ENCODE peak calls at places on chromosomes 11 and 22, in four cellular contexts. Y, U, Q and R are unnamed samples.

GRCh38 chr22:46547883-46548244 is 10.4 kb upstream of the CELSR1 start:
- DNase-seq in Y (no peak), U (peak; percentile 92), Q (no peak), R (no peak)

GRCh38 chr11:133176748-133177147 is 355.6 kb downstream of the OPCML start:
- DNase-seq in Y (no peak), U (no peak), Q (no peak), R (no peak)

GRCh38 chr11:115886111-115886733 is 382.0 kb upstream of the CADM1 start:
- DNase-seq in Y (no peak), U (no peak), Q (no peak), R (peak; percentile 28)

GRCh38 chr11:59857444-59858434 is 8.5 kb downstream of the TCN1 start:
- DNase-seq in Y (no peak), U (no peak), Q (no peak), R (peak; percentile 89)

GRCh38 chr22:24128631-24129601 is 52.4 kb upstream of the SUSD2 start:
- DNase-seq in Y (no peak), U (no peak), Q (no peak), R (no peak)

GRCh38 chr22:33853200-33854097 is 66.8 kb downstream of the LARGE1 start:
- DNase-seq in Y (peak; percentile 51), U (peak; percentile 77), Q (no peak), R (no peak)

GRCh38 chr11:3126901-3127691 is 38.0 kb downstream of the OSBPL5 start:
- DNase-seq in Y (no peak), U (no peak), Q (no peak), R (no peak)

GRCh38 chr22:17921871-17922821 is 102.2 kb downstream of the MICAL3 start:
- DNase-seq in Y (peak; percentile 95), U (no peak), Q (peak; percentile 75), R (peak; percentile 95)

GRCh38 chr11:67060111-67060522 is 3.5 kb downstream of the RHOD start:
- DNase-seq in Y (peak; percentile 14), U (peak; percentile 36), Q (no peak), R (no peak)

GRCh38 chr11:134893810-134894685 is 482.0 kb upstream of the B3GAT1 start:
- DNase-seq in Y (no peak), U (no peak), Q (no peak), R (no peak)

GRCh38 chr11:21895686-21896085 is 297.2 kb upstream of the ANO5 start:
- DNase-seq in Y (no peak), U (no peak), Q (no peak), R (no peak)

GRCh38 chr22:43001271-43002197 is 13.4 kb downstream of the PACSIN2 start:
- DNase-seq in Y (no peak), U (no peak), Q (no peak), R (no peak)

GRCh38 chr11:61149624-61150615 is 11.3 kb downstream of the VPS37C start:
- DNase-seq in Y (no peak), U (peak; percentile 63), Q (no peak), R (peak; percentile 61)

GRCh38 chr11:128407962-128408361 is 179.4 kb downstream of the ETS1 start:
- DNase-seq in Y (no peak), U (peak; percentile 73), Q (no peak), R (peak; percentile 41)

GRCh38 chr11:73152861-73153483 is 10.9 kb upstream of the FCHSD2 start:
- DNase-seq in Y (peak; percentile 51), U (no peak), Q (no peak), R (no peak)

GRCh38 chr22:45644714-45645113 is 26.9 kb upstream of the ATXN10 start:
- DNase-seq in Y (no peak), U (no peak), Q (no peak), R (no peak)

GRCh38 chr22:46971141-46971775 is 208.8 kb downstream of the TBC1D22A start:
- DNase-seq in Y (no peak), U (peak; percentile 83), Q (no peak), R (peak; percentile 83)

GRCh38 chr22:44668886-44669724 is 32.9 kb upstream of the PRR5 start:
- DNase-seq in Y (no peak), U (no peak), Q (no peak), R (no peak)

GRCh38 chr11:88603499-88603898 is 266.0 kb upstream of the CTSC start:
- DNase-seq in Y (no peak), U (peak; percentile 13), Q (no peak), R (no peak)

GRCh38 chr22:39434243-39434653 is 22.6 kb upstream of the MGAT3 start:
- DNase-seq in Y (no peak), U (no peak), Q (no peak), R (no peak)

GRCh38 chr11:67436459-67437081 is 912 bp downstream of the PTPRCAP start:
- DNase-seq in Y (peak; percentile 85), U (no peak), Q (peak; percentile 69), R (peak; percentile 96)

GRCh38 chr11:61152816-61153592 is 8.2 kb downstream of the VPS37C start:
- DNase-seq in Y (no peak), U (peak; percentile 70), Q (no peak), R (no peak)

GRCh38 chr22:38097058-38097457 is 13.1 kb upstream of the SLC16A8 start:
- DNase-seq in Y (peak; percentile 62), U (no peak), Q (no peak), R (no peak)

GRCh38 chr22:29203883-29204282 is 1.8 kb upstream of the EMID1 start:
- DNase-seq in Y (no peak), U (no peak), Q (no peak), R (no peak)

GRCh38 chr11:79600747-79601146 is 159.9 kb upstream of the TENM4 start:
- DNase-seq in Y (no peak), U (no peak), Q (no peak), R (no peak)

GRCh38 chr22:46079093-46079860 is 71.0 kb upstream of the PPARA start:
- DNase-seq in Y (no peak), U (no peak), Q (no peak), R (no peak)

GRCh38 chr22:20191803-20192202 is 40.9 kb upstream of the CCDC188 start:
- DNase-seq in Y (no peak), U (no peak), Q (no peak), R (no peak)

GRCh38 chr11:119363874-119364590 is 17.5 kb downstream of the USP2 start:
- DNase-seq in Y (no peak), U (no peak), Q (no peak), R (peak; percentile 56)

GRCh38 chr22:45864959-45865496 is 111.9 kb downstream of the WNT7B start:
- DNase-seq in Y (no peak), U (no peak), Q (no peak), R (no peak)

GRCh38 chr11:94968334-94968958 is 4.9 kb downstream of the CWC15 start:
- DNase-seq in Y (no peak), U (peak; percentile 60), Q (no peak), R (peak; percentile 8)

GRCh38 chr11:26480041-26480440 is 92.0 kb downstream of the MUC15 start:
- DNase-seq in Y (no peak), U (no peak), Q (no peak), R (no peak)

GRCh38 chr11:26477406-26477805 is 94.7 kb downstream of the MUC15 start:
- DNase-seq in Y (no peak), U (no peak), Q (no peak), R (no peak)

GRCh38 chr11:26478710-26479109 is 93.4 kb downstream of the MUC15 start:
- DNase-seq in Y (no peak), U (no peak), Q (no peak), R (no peak)

DNA sequence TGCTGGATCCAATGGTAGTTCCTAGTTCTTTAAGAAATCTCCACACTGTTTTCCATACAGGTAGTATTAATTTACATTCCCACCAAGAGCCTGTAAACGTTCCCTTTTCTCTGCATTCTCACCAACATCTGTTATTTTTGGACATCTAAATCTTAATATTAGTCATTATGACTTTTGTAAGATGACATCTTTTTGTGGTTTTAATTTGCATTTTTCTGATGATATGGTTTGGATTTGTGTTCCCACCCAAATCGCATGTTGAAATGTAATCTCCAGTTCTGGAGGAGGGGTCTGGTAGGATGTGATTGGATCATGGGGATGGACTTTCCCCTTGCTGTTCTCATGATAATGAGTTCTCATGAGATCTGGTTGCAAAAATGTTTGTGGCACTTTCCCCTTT is 89.0 kb downstream of the MUC15 start:
- DNase-seq in Y (no peak), U (no peak), Q (no peak), R (no peak)
- H4K5ac ChIP-seq in Y (no peak overlapping the region), U (no peak overlapping the region), Q (no peak overlapping the region), R (no peak overlapping the region)

GRCh38 chr11:104991994-104992393 is 23.6 kb upstream of the CASP4 start:
- DNase-seq in Y (no peak), U (no peak), Q (no peak), R (no peak)
- H4K5ac ChIP-seq in Y (no peak overlapping the region), U (no peak overlapping the region), Q (no peak overlapping the region), R (no peak overlapping the region)

GRCh38 chr11:93741882-93742226 is 382 bp downstream of the C11orf54 start:
- DNase-seq in Y (no peak), U (peak; percentile 68), Q (no peak), R (peak; percentile 66)
- H4K5ac ChIP-seq in Y (no peak overlapping the region), U (peak overlapping the region; percentile 85), Q (peak overlapping the region; percentile 29), R (no peak overlapping the region)

GRCh38 chr11:17381156-17381555 is 7.3 kb downstream of the KCNJ11 start:
- DNase-seq in Y (no peak), U (peak; percentile 62), Q (no peak), R (no peak)
- H4K5ac ChIP-seq in Y (no peak overlapping the region), U (peak overlapping the region; percentile 65), Q (no peak overlapping the region), R (no peak overlapping the region)

DNA sequence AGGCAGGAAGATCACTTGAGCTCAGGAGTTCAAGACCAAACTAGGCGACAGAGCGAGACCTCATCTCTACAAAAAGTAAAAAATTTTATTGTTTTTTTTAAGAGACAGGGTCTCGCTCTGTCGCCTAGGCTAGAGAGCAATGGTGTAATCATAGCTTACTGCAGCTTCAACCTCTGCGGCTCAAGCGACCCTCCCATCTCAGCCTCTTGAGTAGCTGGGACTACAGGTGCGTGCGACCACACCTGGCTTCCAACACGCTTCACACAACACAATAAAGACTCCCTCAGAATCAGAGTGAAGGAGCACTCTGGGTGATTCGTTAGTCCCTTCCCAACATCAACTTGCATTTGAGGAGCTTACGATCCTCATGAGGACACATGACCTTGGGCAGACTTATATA is 79.5 kb upstream of the APOA1 start:
- DNase-seq in Y (no peak), U (no peak), Q (no peak), R (no peak)
- H4K5ac ChIP-seq in Y (no peak overlapping the region), U (no peak overlapping the region), Q (no peak overlapping the region), R (no peak overlapping the region)

DNA sequence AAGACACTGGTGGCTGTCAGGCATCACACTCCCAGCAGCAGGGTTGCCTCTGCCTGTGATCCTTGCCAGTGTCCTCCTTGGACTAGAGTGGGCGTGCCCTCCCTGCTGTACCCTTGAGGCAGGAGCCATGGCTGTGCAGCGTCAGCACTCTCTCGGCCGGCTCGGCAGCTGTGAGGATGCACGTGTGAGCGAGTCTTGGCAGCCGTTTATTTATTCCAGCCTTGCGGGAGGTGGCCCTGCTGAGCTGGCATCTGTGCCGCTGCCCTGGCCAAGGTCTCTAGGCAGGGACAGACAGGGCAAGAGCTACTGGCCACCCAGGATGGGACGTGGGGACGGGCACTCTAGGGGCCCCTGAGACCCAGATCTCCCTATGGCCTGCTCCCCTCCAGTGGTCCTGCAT is 33.9 kb downstream of the TSPAN4 start:
- DNase-seq in Y (no peak), U (peak; percentile 6), Q (no peak), R (no peak)
- H4K5ac ChIP-seq in Y (no peak overlapping the region), U (no peak overlapping the region), Q (no peak overlapping the region), R (no peak overlapping the region)